ENCODE peak calls at places on chromosome 21, in ten cellular contexts. S is H1, A is K562, I is A549, U is endothelial cell of umbilical vein, H is WTC11, B is HepG2, W is NB4, C is SK-N-SH, L is GM12878. E is an unnamed sample.
A peak's percentile ranks its signal among the peaks of the same experiment; 100 is the strongest.

GRCh38 chr21:44353200-44353970 is at the start of gene TRPM2:
- DNase-seq in H (no peak), S (no peak), I (no peak), L (no peak), U (no peak), C (no peak), A (no peak), B (no peak), W (peak; percentile 97), E (no peak)

GRCh38 chr21:44304041-44304738 is 4.3 kb downstream of the PFKL start:
- DNase-seq in H (no peak), W (no peak), C (no peak), U (no peak), A (no peak), S (no peak), B (no peak), I (no peak), L (no peak), E (no peak)

GRCh38 chr21:26834181-26834945 is 10.8 kb downstream of the ADAMTS1 start:
- DNase-seq in U (no peak), I (no peak), H (no peak), L (no peak), C (no peak), B (no peak), A (no peak), S (no peak), W (no peak), E (no peak)

GRCh38 chr21:21156919-21157318 is 158.7 kb downstream of the NCAM2 start:
- DNase-seq in S (no peak), W (no peak), L (no peak), H (no peak), I (no peak), B (no peak), A (no peak), C (no peak), U (no peak), E (no peak)

GRCh38 chr21:25563399-25564116 is 43.7 kb downstream of the MRPL39 start:
- DNase-seq in I (no peak), W (peak; percentile 82), L (peak; percentile 87), U (peak; percentile 49), S (no peak), B (no peak), H (no peak), A (no peak), C (no peak), E (no peak)

GRCh38 chr21:45607922-45608295 is 35.6 kb upstream of the PCBP3 start:
- DNase-seq in I (no peak), H (no peak), U (no peak), B (no peak), A (no peak), W (no peak), L (no peak), S (no peak), C (peak; percentile 62), E (no peak)

GRCh38 chr21:27132270-27132669 is 165.4 kb upstream of the ADAMTS5 start:
- DNase-seq in H (no peak), I (no peak), C (no peak), U (no peak), A (no peak), W (no peak), B (no peak), L (no peak), S (no peak), E (no peak)

GRCh38 chr21:45365608-45366241 is 39.2 kb upstream of the COL18A1 start:
- DNase-seq in B (peak; percentile 92), W (no peak), L (no peak), A (no peak), I (peak; percentile 73), H (peak; percentile 61), S (no peak), U (peak; percentile 42), C (no peak), E (peak; percentile 67)

GRCh38 chr21:15242906-15243305 is 178.1 kb upstream of the NRIP1 start:
- DNase-seq in L (no peak), S (no peak), I (no peak), C (no peak), W (no peak), H (no peak), B (no peak), U (no peak), A (no peak), E (no peak)

GRCh38 chr21:15190837-15191236 is 126.0 kb upstream of the NRIP1 start:
- DNase-seq in B (no peak), C (no peak), L (no peak), H (no peak), I (no peak), W (no peak), A (no peak), U (no peak), S (no peak), E (no peak)

GRCh38 chr21:35646606-35647005 is 413.7 kb downstream of the SETD4 start:
- DNase-seq in U (no peak), W (no peak), A (no peak), B (no peak), S (no peak), H (no peak), I (no peak), C (no peak), L (no peak), E (no peak)

GRCh38 chr21:19340303-19340702 is 936.7 kb upstream of the TMPRSS15 start:
- DNase-seq in W (peak; percentile 1), B (no peak), U (no peak), H (no peak), C (no peak), I (no peak), L (no peak), A (no peak), S (no peak), E (no peak)

DNA sequence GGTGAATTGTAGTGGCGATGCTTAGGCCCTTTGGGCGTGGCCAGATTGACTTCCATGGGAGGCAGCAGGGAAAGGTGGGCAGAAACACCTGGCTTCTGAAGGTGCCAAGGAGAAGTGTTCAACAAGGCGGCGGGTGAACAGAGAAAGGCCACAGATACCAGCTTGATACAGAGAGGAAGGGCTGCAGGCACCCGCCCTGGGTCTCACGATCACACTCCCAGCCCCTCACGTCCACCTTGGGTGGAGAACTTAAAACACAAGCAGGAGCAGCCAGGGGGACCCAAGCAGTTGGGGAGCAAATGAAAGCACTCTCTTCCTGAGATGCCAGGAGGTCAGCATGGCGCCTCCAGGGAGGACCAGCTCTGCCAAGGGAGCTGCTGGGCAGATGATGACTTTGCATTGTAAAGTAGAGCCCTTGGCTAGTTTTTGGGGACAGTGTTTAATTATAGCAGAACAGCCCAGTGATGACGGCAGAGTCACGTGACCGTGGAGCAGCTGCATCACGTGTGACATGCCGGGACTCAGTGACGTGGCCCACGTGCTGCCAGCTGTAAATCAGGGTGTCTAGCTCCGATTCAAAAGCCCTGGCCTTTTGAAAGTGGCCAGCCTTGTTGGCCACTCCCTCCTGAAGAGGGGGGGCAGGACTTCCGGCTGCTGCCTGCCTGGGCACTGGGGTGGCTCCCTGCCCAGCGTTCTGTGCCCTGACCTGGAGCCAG is 19.0 kb downstream of the SLC37A1 start:
- DNase-seq in C (no peak), L (no peak), H (no peak), S (no peak), I (no peak), W (no peak), B (no peak), U (no peak), A (no peak), E (no peak)
- TF ChIP-seq MAX in C (no peak), L (peak; percentile 76), H (no peak), S (no peak), I (no peak), W (no peak), B (no peak), U (peak; percentile 22), A (no peak), E (no peak)

GRCh38 chr21:43266534-43266933 is 97.7 kb downstream of the CRYAA start:
- DNase-seq in S (no peak), C (no peak), H (no peak), I (no peak), W (no peak), A (no peak), L (no peak), B (no peak), U (no peak), E (no peak)

GRCh38 chr21:43268086-43268803 is 99.4 kb downstream of the CRYAA start:
- DNase-seq in H (no peak), A (no peak), I (no peak), S (no peak), L (no peak), W (no peak), B (peak; percentile 39), U (no peak), C (no peak), E (no peak)

GRCh38 chr21:43267391-43268085 is 98.7 kb downstream of the CRYAA start:
- DNase-seq in H (no peak), A (no peak), B (no peak), W (no peak), C (no peak), L (no peak), I (no peak), S (no peak), U (no peak), E (no peak)

GRCh38 chr21:43262427-43262826 is 93.6 kb downstream of the CRYAA start:
- DNase-seq in S (no peak), H (no peak), A (no peak), W (peak; percentile 23), C (no peak), I (no peak), L (no peak), U (peak; percentile 19), B (no peak), E (no peak)
- TF ChIP-seq MAX in S (no peak), H (no peak), A (no peak), W (no peak), C (no peak), I (no peak), L (no peak), U (no peak), B (no peak), E (no peak)

DNA sequence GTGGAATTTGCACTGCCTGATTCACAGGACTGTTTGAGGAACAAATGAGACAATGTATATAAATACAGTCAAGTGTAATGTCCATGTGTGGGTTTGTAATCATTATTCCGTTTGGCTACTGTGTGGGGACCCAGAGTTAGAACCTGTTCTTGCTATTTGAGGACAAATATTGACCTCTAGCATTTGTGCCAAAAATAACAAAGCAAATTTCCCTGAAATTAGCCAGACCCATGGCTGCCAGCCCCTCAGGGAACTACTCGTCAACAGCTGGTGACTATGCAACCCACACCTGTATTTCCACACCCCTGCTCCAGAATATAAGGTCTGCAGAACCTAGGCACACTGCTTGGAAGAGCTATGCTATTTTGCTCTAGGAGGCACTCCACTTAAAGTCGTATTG is 70.7 kb downstream of the KCNJ6 start:
- DNase-seq in B (no peak), S (no peak), U (no peak), A (no peak), I (no peak), H (no peak), L (no peak), C (no peak), W (no peak), E (no peak)
- TF ChIP-seq MAX in B (no peak), S (no peak), U (no peak), A (no peak), I (no peak), H (no peak), L (no peak), C (no peak), W (no peak), E (no peak)

DNA sequence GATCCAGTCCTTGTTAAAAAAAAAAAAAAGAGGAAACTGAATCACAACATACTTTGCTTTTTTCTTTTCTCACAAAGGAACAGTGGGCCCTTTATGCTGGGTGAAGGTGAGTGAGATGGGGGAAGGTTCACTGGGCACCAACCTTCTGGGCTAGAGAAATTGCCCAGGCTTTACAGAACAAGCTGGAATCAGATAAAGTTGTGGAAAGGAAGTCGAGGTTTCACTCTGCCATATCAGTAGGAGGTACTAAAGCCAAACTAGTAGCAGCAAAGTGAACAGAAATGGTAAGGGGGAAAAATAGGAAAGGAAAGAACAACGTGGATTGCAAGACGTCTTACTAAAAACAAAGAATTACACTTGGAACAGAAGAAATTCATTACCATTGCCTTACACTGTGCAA is 2.9 kb downstream of the IFNAR2 start:
- DNase-seq in S (no peak), B (peak; percentile 28), W (peak; percentile 18), I (no peak), L (no peak), H (no peak), C (no peak), A (no peak), U (peak; percentile 61), E (no peak)
- TF ChIP-seq MAX in S (no peak), B (no peak), W (no peak), I (no peak), L (no peak), H (no peak), C (no peak), A (no peak), U (no peak), E (no peak)

E was measured in HCT116.